ENCODE peak calls at places on chromosomes 13 and 19, in nine cellular contexts. Q is uterus, C is esophagus squamous epithelium, S is prostate gland, G is tibial nerve, X is ovary, D is adrenal gland, M is body of pancreas, B is thyroid gland. J is an unnamed sample.

GRCh38 chr13:19601749-19602725 is 31.4 kb upstream of the MPHOSPH8 start:
- DNase-seq in B (peak; percentile 21), Q (no peak), D (no peak), S (no peak), G (no peak), M (peak; percentile 51), X (peak; percentile 41), C (no peak), J (no peak)

GRCh38 chr13:108495686-108496363 is 133.6 kb upstream of the MYO16 start:
- DNase-seq in M (no peak), G (no peak), B (no peak), X (no peak), S (no peak), Q (no peak), D (no peak), C (no peak), J (no peak)

GRCh38 chr13:37947419-37948140 is 78.0 kb upstream of the TRPC4 start:
- DNase-seq in M (no peak), B (no peak), X (no peak), D (no peak), Q (no peak), C (no peak), S (no peak), G (no peak), J (no peak)

GRCh38 chr19:56341948-56342347 is 27.3 kb upstream of the ZSCAN5A start:
- DNase-seq in D (no peak), S (no peak), B (no peak), M (no peak), Q (no peak), X (no peak), G (no peak), C (no peak), J (no peak)

GRCh38 chr13:50909605-50910482 is at the start of gene RNASEH2B:
- DNase-seq in Q (peak; percentile 57), D (peak; percentile 61), B (peak; percentile 72), S (peak; percentile 38), X (peak; percentile 74), C (peak; percentile 8), M (peak; percentile 65), G (peak; percentile 30), J (no peak)

GRCh38 chr13:99027661-99028425 is 50.0 kb upstream of the DOCK9 start:
- DNase-seq in X (no peak), C (no peak), M (no peak), Q (no peak), D (no peak), S (no peak), G (no peak), B (no peak), J (peak; percentile 70)

GRCh38 chr13:27309967-27310598 is 39.5 kb downstream of the RASL11A start:
- DNase-seq in S (no peak), G (no peak), B (no peak), D (no peak), C (no peak), Q (no peak), M (no peak), X (no peak), J (no peak)

GRCh38 chr19:18388328-18389094 is 2.6 kb downstream of the GDF15 start:
- DNase-seq in M (peak; percentile 81), Q (peak; percentile 70), B (peak; percentile 96), D (peak; percentile 89), S (peak; percentile 80), C (peak; percentile 56), G (peak; percentile 61), X (peak; percentile 87), J (no peak)

GRCh38 chr19:9531933-9532332 is 6.5 kb downstream of the ZNF426 start:
- DNase-seq in S (no peak), C (no peak), G (no peak), Q (no peak), B (no peak), X (no peak), M (no peak), D (no peak), J (no peak)

GRCh38 chr19:55452381-55453325 is 8.8 kb downstream of the ISOC2 start:
- DNase-seq in G (peak; percentile 43), S (peak; percentile 16), Q (peak; percentile 72), C (no peak), M (peak; percentile 56), D (peak; percentile 87), X (peak; percentile 86), B (peak; percentile 70), J (no peak)

GRCh38 chr13:76882431-76882830 is 3.8 kb downstream of the KCTD12 start:
- DNase-seq in D (no peak), C (no peak), M (no peak), X (no peak), S (no peak), Q (no peak), B (no peak), G (no peak), J (no peak)

GRCh38 chr13:77521194-77521593 is 14.3 kb upstream of the SCEL start:
- DNase-seq in D (no peak), Q (no peak), X (no peak), C (no peak), S (no peak), B (no peak), M (no peak), G (no peak), J (peak; percentile 34)

GRCh38 chr19:45340232-45340898 is at the start of gene KLC3:
- DNase-seq in C (no peak), G (no peak), X (no peak), D (no peak), S (peak; percentile 38), Q (no peak), B (peak; percentile 44), M (peak; percentile 68), J (no peak)

DNA sequence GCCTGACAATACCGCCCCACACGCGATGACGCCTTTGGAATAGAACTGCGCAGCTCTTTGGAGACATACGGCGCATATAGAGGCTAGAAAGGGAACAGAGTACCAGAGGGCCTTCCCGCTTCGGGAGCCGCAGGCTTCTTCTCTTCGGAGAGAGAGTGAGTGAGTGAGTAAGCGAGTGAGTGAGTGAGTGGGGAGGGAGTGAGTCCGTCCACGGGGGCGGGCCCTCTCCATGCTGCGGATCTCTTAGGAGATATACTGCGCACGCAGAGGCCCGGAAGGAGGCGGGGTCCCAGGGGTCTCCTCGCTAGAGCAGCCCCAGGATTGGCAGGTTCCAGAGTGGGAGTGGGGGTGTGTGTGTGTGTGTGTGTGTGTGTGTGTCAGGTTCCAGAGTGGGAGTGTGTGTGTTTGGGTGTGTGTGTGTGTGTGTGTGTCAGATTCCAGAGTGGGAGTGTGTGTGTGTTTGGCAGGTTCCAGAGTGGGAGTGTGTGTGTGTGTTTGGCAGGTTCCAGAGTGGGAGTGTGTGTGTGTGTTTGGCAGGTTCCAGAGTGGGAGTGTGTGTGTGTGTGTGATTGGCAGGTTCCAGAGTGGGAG is 97.0 kb downstream of the INSR start:
- DNase-seq in Q (peak; percentile 96), X (peak; percentile 92), S (peak; percentile 87), D (peak; percentile 97), M (peak; percentile 93), C (peak; percentile 46), B (peak; percentile 96), G (peak; percentile 88), J (peak; percentile 98)
- TF ChIP-seq POLR2A in Q (peak; percentile 58), X (peak; percentile 52), S (no peak), D (peak; percentile 74), M (no peak), C (no peak), B (no peak), G (no peak), J (no peak)

DNA sequence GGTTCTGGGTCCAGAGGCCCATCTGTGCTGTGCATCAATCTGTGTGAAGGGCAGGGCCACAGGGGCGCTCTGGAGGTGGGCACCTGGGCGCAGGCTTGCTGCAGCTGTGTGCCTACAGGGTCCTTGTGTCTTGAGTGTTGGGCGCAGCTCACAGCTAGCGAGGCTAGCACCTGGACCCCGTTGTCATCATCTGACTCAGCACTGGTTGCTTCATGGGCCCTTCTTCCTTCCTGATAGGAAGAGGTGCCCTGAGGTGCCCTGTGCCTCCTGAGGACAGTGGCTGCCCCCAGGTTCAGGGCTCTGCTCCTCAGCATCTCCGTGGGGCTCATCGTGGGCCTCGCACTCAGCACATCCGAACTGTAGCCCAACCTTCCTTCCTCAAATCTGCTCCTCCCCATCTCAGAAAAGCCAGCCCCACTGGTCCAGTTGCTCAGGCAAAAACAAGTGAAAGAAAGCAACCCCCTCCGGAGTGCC is 54.8 kb downstream of the GATAD2A start:
- DNase-seq in G (no peak), D (no peak), X (no peak), M (no peak), B (no peak), S (no peak), C (no peak), Q (no peak), J (no peak)
- H3K4me3 ChIP-seq in G (no peak overlapping the region), D (no peak overlapping the region), X (no peak overlapping the region), M (no peak overlapping the region), B (no peak overlapping the region), S (no peak overlapping the region), C (peak overlapping the region; percentile 5), Q (no peak overlapping the region), J (peak overlapping the region; percentile 9)

GRCh38 chr19:29666634-29667389 is 1.6 kb downstream of the PLEKHF1 start:
- DNase-seq in C (no peak), X (peak; percentile 79), B (peak; percentile 68), D (peak; percentile 82), G (peak; percentile 60), Q (peak; percentile 82), S (peak; percentile 70), M (peak; percentile 47), J (no peak)
- TF ChIP-seq POLR2A in C (no peak), X (peak; percentile 23), B (peak; percentile 3), D (no peak), G (no peak), Q (no peak), S (peak; percentile 36), M (no peak), J (no peak)

GRCh38 chr19:51639916-51640315 is 6.7 kb downstream of the SIGLEC14 start:
- DNase-seq in M (no peak), B (no peak), D (no peak), C (no peak), X (no peak), Q (no peak), S (no peak), G (no peak), J (no peak)

GRCh38 chr19:51647318-51647717 is 693 bp upstream of the SIGLEC14 start:
- DNase-seq in S (no peak), M (no peak), D (no peak), Q (no peak), B (no peak), C (no peak), X (no peak), G (no peak), J (no peak)

GRCh38 chr19:51641648-51642047 is 5.0 kb downstream of the SIGLEC14 start:
- DNase-seq in G (no peak), Q (no peak), S (no peak), M (no peak), D (no peak), C (no peak), X (no peak), B (no peak), J (no peak)

GRCh38 chr19:51640371-51640770 is 6.3 kb downstream of the SIGLEC14 start:
- DNase-seq in X (no peak), Q (no peak), S (no peak), M (no peak), C (no peak), B (no peak), D (no peak), G (no peak), J (no peak)

DNA sequence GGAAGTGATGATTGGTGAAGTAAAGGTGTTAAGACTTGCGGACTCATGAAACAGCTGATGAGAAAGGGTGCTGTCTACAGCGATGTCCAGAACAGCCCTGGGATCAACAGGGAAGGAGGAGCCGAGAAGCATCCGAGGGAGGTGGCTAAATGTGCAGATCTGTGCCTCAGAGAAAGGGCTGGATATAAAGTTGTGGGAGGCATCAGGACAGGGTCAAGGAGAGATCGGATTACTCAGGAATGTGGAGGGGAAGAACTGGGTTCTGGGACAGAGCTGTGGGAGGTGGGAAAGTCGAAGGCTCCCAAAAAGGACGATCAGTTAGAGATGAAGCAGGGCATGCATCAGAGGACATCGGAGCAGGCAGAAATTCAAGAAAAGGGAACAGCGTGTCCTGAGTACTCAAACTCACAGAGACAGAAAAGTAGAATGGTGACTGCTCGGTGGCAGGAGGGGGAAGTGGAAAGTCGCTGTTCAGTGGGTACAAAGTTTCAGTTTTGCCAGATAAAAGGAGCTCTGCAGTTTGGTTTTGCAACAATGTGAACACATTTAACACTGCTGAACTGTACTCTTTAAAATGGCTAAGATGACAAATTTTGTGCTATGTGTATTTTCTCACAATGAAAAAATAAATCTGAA is 1.9 kb downstream of the SIGLEC14 start:
- DNase-seq in X (no peak), B (no peak), D (no peak), S (no peak), Q (no peak), M (no peak), C (no peak), G (no peak), J (no peak)
- H3K4me3 ChIP-seq in X (no peak overlapping the region), B (no peak overlapping the region), D (no peak overlapping the region), S (no peak overlapping the region), Q (no peak overlapping the region), M (no peak overlapping the region), C (peak overlapping the region; percentile 11), G (peak overlapping the region; percentile 36), J (peak overlapping the region; percentile 25)